ENCODE peak calls at places on chromosomes 3 and 15, in four cellular contexts. Y, F, M and U are unnamed samples.

GRCh38 chr3:66386925-66387650 is 113.7 kb downstream of the LRIG1 start:
- DNase-seq in Y (no peak), F (no peak), M (no peak), U (no peak)

GRCh38 chr15:22963546-22964125 is 16.5 kb downstream of the CYFIP1 start:
- DNase-seq in Y (no peak), F (no peak), M (no peak), U (peak; percentile 70)

GRCh38 chr3:99647081-99647480 is 8.7 kb downstream of the COL8A1 start:
- DNase-seq in Y (no peak), F (no peak), M (no peak), U (no peak)

GRCh38 chr15:41609123-41609522 is 50.1 kb downstream of the TYRO3 start:
- DNase-seq in Y (no peak), F (no peak), M (no peak), U (no peak)

GRCh38 chr15:76310470-76311070 is 699 bp downstream of the ETFA start:
- DNase-seq in Y (no peak), F (peak; percentile 33), M (no peak), U (no peak)

GRCh38 chr3:45979378-45979777 is 16.2 kb downstream of the FYCO1 start:
- DNase-seq in Y (no peak), F (no peak), M (no peak), U (no peak)

GRCh38 chr15:36251450-36251849 is 328.0 kb upstream of the CDIN1 start:
- DNase-seq in Y (no peak), F (no peak), M (no peak), U (no peak)

GRCh38 chr3:159724627-159725026 is 264.0 kb upstream of the IL12A start:
- DNase-seq in Y (no peak), F (no peak), M (no peak), U (no peak)

GRCh38 chr3:87198774-87199173 is 28.3 kb upstream of the CHMP2B start:
- DNase-seq in Y (no peak), F (peak; percentile 78), M (no peak), U (no peak)

GRCh38 chr3:172140499-172141391 is 101.4 kb downstream of the FNDC3B start:
- DNase-seq in Y (no peak), F (peak; percentile 70), M (no peak), U (peak; percentile 78)

GRCh38 chr3:184687363-184688049 is 24.4 kb downstream of the MAGEF1 start:
- DNase-seq in Y (peak; percentile 84), F (no peak), M (no peak), U (peak; percentile 79)

GRCh38 chr3:134359121-134360010 is 14.9 kb downstream of the AMOTL2 start:
- DNase-seq in Y (peak; percentile 73), F (no peak), M (no peak), U (peak; percentile 70)